ENCODE peak calls at places on chromosomes 4 and X, in ten cellular contexts. O is cardiac fibroblast, I is brain microvascular endothelial cell, W is left lung, Q is WERI-Rb-1, S is PC-3, K is fibroblast of mammary gland, R is heart right ventricle, T is cardiac muscle cell, G is IMR-90. M is an unnamed sample.

GRCh38 chr4:29970626-29971025 is 749.5 kb upstream of the PCDH7 start:
- DNase-seq in R (no peak), W (no peak), T (no peak), I (no peak), S (peak), Q (peak), O (peak), K (peak), G (no peak), M (peak)

GRCh38 chr4:18840499-18840898 is 818.9 kb upstream of the LCORL start:
- DNase-seq in Q (no peak), O (no peak), T (peak), W (no peak), G (no peak), I (no peak), K (no peak), R (no peak), S (no peak), M (no peak)

GRCh38 chr4:21815651-21816050 is 132.9 kb downstream of the KCNIP4 start:
- DNase-seq in W (no peak), K (no peak), Q (no peak), R (no peak), T (no peak), S (no peak), I (no peak), G (no peak), O (no peak), M (no peak)

GRCh38 chr4:101421393-101421792 is 74.1 kb upstream of the PPP3CA start:
- DNase-seq in R (no peak), G (peak), I (no peak), S (no peak), Q (no peak), O (no peak), K (no peak), W (no peak), T (no peak), M (no peak)

GRCh38 chr4:57324673-57325307 is 214.6 kb upstream of the IGFBP7 start:
- DNase-seq in I (no peak), T (no peak), Q (no peak), O (no peak), R (no peak), G (no peak), W (no peak), K (no peak), S (no peak), M (no peak)

GRCh38 chr4:170868191-170868590 is 778.4 kb upstream of the AADAT start:
- DNase-seq in G (no peak), I (no peak), Q (no peak), R (no peak), O (no peak), K (peak), S (peak), W (no peak), T (no peak), M (no peak)

GRCh38 chr4:26953361-26953760 is 92.7 kb downstream of the STIM2 start:
- DNase-seq in Q (no peak), I (no peak), O (no peak), G (no peak), T (no peak), R (no peak), K (no peak), S (no peak), W (no peak), M (no peak)

GRCh38 chr4:172858731-172859230 is 309.8 kb upstream of the GALNT7 start:
- DNase-seq in T (no peak), W (no peak), O (peak), Q (no peak), G (peak), R (no peak), S (no peak), K (peak), I (no peak), M (no peak)

GRCh38 chrX:49237060-49237459 is 1.8 kb downstream of the CCDC22 start:
- DNase-seq in S (no peak), K (no peak), W (peak), O (no peak), R (no peak), I (no peak), T (no peak), Q (no peak), G (no peak), M (no peak)

GRCh38 chr4:42478509-42478908 is 81.2 kb downstream of the SHISA3 start:
- DNase-seq in W (no peak), O (no peak), R (no peak), S (no peak), G (no peak), T (no peak), K (no peak), I (no peak), Q (no peak), M (no peak)

GRCh38 chrX:131330735-131331134 is 41.6 kb upstream of the IGSF1 start:
- DNase-seq in K (no peak), O (no peak), T (no peak), I (no peak), G (no peak), R (no peak), W (no peak), Q (no peak), S (no peak), M (no peak)

GRCh38 chr4:11625206-11625605 is 196.5 kb upstream of the HS3ST1 start:
- DNase-seq in T (no peak), R (peak), O (no peak), S (no peak), W (no peak), G (no peak), Q (no peak), I (no peak), K (no peak), M (no peak)

GRCh38 chr4:119550857-119551532 is 77.6 kb downstream of the PDE5A start:
- DNase-seq in S (no peak), T (no peak), W (no peak), I (peak), R (no peak), Q (no peak), O (no peak), G (peak), K (peak), M (no peak)

GRCh38 chrX:22340022-22340616 is 67.4 kb downstream of the CBLL2 start:
- DNase-seq in W (no peak), K (peak), G (no peak), I (no peak), O (no peak), T (no peak), S (no peak), R (no peak), Q (no peak), M (no peak)

GRCh38 chr4:26732356-26732755 is 128.3 kb upstream of the STIM2 start:
- DNase-seq in I (no peak), T (no peak), K (no peak), W (no peak), Q (no peak), G (no peak), S (no peak), R (no peak), O (no peak), M (no peak)

GRCh38 chr4:110550260-110550659 is 72.6 kb downstream of the PITX2 start:
- DNase-seq in I (peak), R (no peak), T (peak), W (no peak), Q (no peak), O (peak), K (peak), S (peak), G (peak), M (no peak)

GRCh38 chr4:63528592-63528991 is 880.7 kb downstream of the TECRL start:
- DNase-seq in S (peak), I (no peak), G (no peak), T (no peak), W (no peak), R (no peak), Q (no peak), O (peak), K (no peak), M (no peak)
- TF ChIP-seq CTCF in S (peak), I (no peak), G (peak), T (no peak), W (no peak), R (peak), Q (no peak), O (no peak), K (no peak), M (no peak)

DNA sequence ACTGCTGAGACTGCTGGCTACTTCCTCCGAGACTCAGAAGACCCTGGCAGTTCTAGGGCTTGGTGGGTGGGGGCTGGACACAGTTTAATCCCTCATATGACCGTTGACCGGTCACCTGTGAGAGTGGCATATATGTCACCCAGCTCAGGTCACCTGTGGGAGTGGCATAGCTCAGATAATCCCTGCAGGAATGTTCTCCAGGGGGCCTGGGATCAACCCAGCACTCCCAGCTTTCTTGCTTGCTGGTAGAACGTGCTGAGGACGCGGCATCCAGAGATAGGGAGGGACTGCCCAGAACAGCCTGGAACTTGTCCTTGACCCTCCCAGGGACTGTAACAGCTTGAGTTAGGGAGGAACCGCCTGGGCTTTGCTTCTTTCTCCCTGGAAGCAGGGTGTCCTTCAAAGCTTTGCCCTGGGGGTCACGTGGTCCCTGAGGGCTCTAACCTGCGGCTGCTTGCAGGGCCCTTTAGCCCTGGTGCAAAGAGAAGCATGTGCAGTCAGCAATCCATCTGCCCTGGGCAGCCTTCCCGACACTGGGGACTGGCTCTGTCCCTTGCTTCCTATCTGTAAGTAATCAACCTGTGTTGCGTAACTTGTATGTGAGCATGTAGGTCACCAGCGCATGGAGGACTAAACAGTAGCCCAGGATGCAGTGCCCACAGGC is 55.3 kb downstream of the ZFYVE28 start:
- DNase-seq in O (no peak), G (no peak), T (no peak), R (no peak), I (no peak), W (peak), K (peak), S (no peak), Q (peak), M (no peak)
- H3K4me3 ChIP-seq in O (no peak), G (no peak), T (no peak), R (no peak), I (no peak), W (no peak), K (no peak), S (no peak), Q (no peak), M (no peak)

DNA sequence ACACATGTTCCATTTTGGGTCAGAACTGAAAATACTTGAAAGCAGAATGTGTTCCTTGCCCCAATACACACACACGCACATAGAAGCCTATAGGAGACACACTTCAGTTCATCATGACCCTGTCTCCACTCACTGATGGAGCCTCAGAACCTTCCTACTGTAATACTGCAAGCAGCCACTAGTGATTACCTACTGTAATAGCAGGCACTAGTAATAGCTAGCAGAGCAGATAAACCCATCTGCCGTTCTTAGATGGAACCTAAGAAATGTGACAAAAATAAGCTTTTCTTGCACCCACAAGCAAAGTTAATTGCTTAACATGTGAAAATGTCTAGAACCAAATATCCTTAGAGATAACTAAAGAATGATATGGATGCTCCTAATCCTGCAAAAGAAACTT is 13.6 kb downstream of the AMTN start:
- DNase-seq in W (no peak), S (peak), K (no peak), I (no peak), G (no peak), Q (no peak), T (no peak), R (no peak), O (no peak), M (no peak)
- TF ChIP-seq CTCF in W (no peak), S (peak), K (peak), I (peak), G (no peak), Q (peak), T (no peak), R (no peak), O (peak), M (peak)

DNA sequence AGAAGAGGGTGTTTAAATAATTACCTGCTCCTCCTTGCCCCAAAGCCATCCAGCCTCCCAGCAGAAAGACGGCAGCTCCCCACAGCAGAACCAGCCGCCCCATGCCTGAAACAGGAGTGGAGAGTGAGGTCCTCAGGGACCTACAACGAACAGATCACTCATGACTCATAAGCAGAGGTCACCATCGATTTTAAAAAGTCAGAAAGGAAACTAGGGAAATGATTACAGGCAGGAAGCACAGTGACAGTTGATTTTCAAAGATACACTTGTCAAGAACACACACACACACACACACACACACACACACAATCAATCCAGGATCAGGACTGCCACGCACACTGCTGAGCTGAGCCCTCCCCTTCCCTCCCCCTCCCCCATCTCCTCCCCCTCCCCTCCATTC is at the start of gene CRLF2:
- DNase-seq in S (peak), G (no peak), T (no peak), R (no peak), O (no peak), W (no peak), I (no peak), K (peak), Q (no peak), M (no peak)
- H3K4me3 ChIP-seq in S (no peak), G (no peak), T (no peak), R (no peak), O (no peak), W (no peak), I (no peak), K (no peak), Q (no peak), M (no peak)

GRCh38 chrX:136523770-136524169 is 8.2 kb upstream of the VGLL1 start:
- DNase-seq in T (no peak), G (no peak), W (no peak), S (no peak), I (no peak), Q (no peak), R (no peak), K (no peak), O (no peak), M (no peak)

DNA sequence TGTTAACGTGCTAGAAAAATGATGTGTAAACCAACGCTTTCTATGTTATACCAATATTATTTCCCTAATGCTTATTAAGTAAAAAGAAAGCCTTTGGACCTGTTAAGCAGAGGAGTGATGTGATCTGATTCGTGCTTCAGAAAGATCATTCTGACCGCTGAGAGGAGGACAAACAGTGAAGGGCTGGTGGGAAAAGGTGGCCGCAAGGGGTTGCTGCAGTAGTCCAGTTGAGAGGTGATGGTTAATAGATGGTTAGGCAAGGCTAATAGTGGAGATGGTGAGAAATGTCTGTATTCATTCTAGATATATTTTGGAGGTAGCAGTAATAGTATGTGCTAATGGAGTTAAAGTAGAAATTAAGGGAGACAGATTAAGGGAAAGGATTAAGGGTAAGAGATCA is 12.9 kb upstream of the VGLL1 start:
- DNase-seq in T (no peak), I (no peak), W (no peak), O (no peak), G (no peak), Q (no peak), S (no peak), K (no peak), R (no peak), M (no peak)
- TF ChIP-seq CTCF in T (no peak), I (no peak), W (no peak), O (no peak), G (no peak), Q (no peak), S (peak), K (no peak), R (no peak), M (no peak)

DNA sequence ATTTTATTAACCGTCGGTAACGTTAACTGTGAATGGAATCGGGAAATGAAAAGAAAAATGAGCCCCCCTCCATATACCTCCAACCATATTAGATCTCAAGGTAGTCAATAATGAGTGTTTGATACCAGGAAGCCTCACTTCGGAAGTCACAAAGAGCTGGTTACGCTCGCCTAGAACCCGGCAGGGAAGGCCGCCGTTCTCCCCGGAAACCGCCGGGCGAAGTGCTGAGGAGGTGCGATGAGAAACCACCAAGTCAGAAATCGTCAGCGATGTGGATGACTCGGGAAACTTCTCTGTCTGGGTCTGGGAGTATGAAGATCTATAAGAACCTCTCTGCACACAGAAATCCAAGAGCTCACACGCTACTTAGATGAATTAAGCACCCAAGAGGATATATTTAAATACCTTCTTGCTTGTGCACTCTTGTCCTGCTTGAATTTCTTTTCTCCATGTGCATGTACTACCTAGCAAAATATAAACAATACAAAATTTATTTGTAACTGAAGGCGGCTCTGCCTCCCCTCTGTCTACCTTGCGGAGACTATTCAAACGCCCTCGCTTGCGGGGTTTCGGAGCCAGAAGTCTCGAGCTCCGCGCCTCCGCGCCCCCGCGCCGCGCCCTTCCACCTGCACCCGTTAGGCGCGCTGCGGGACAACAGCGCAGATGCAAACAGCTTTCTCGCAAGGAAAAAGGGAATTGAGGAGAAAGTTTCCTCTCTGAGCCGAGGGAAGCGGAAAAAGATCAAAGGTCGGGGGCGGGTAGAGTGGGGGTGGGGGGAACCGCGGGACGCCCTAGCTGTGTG is 17.8 kb downstream of the NKX6-1 start:
- DNase-seq in O (no peak), I (no peak), R (no peak), Q (no peak), K (no peak), S (no peak), W (no peak), G (no peak), T (no peak), M (no peak)
- H3K4me3 ChIP-seq in O (no peak), I (no peak), R (no peak), Q (peak), K (no peak), S (no peak), W (no peak), G (no peak), T (no peak), M (no peak)

DNA sequence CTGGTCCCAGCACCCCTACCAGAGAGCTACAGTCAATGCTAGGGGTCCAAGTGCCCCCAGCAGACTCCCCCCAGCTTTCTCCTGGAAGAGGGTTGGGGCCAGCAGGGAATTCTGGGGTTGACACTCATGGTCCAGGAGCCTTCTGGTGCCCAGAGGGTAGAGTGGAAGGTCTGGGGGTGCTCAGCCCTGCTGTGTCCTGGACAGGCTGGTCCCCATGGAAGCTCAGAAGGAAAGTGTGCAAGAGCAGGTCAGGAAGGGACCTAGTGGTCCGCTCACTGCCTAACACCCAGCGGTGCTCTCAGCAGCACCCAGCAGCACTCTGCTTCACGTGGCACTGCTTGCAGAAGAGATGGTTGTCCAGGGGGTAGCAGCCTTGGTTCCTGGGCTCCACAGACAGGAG is 6.9 kb downstream of the TEX13C start:
- DNase-seq in S (no peak), G (no peak), W (no peak), R (no peak), K (no peak), T (no peak), Q (no peak), O (no peak), I (no peak), M (no peak)
- TF ChIP-seq CTCF in S (no peak), G (no peak), W (no peak), R (no peak), K (no peak), T (no peak), Q (no peak), O (no peak), I (no peak), M (no peak)

GRCh38 chr4:85478576-85478975 is 3.6 kb downstream of the ARHGAP24 start:
- DNase-seq in G (no peak), K (peak), Q (no peak), R (no peak), T (peak), O (peak), I (no peak), S (no peak), W (no peak), M (no peak)
- H3K4me3 ChIP-seq in G (no peak), K (no peak), Q (no peak), R (no peak), T (no peak), O (no peak), I (no peak), S (no peak), W (no peak), M (no peak)

DNA sequence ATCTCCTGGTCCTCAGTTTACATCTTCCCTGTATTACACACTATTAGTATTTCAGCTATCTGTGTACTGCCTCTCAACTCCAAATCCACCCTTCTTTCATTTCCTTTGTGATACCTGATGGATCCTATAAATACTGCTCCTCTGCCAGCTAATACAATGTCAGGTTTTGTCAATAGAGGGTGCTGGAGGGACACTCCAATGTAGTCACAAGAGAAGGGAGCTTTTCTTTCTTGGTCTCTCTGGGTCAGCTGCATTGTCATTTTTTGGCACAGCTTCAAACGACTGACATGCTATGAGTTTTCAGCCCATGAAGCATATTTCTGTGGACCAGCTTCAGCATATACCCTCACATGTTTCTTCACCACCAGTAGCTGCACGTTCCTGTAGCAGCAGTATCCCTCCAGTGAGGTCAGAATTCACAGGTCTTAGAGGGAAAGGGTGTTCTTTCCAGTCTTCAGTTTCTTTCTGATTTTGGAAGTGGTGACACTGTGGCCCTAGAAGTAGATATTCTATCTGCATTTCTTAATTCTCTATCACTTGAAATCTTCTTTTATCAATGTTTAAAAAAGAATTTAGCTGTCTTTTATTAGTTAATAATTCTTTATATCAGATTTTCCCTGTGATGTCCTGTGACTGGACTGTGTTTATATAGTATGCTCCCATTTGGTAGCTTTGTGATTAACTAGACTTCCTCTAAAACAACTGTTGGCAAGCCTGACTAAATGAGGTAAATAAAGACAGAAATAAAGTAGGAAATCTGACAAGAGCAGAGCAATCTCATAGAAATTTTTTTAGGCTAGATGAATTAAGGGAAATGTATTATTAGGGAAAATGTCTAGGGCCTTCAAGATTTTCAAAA is 60.6 kb downstream of the GABRA2 start:
- DNase-seq in T (peak), Q (peak), S (peak), G (peak), O (peak), K (peak), W (no peak), R (peak), I (no peak), M (no peak)
- TF ChIP-seq CTCF in T (peak), Q (peak), S (peak), G (peak), O (peak), K (peak), W (no peak), R (peak), I (peak), M (no peak)

M was measured in AG09309.